ENCODE peak calls at places on chromosomes 16 and 17, in seven cellular contexts. S, O, H, I, Q, Y and J are unnamed samples. For H3K36me3 and H3K9me3, the result is how much of the 10 kb centered on the place peaks cover.

GRCh38 chr17:15945493-15946209 is 721 bp downstream of the ADORA2B start:
- DNase-seq in S (peak), O (peak), H (no peak), I (no peak), Q (no peak), Y (no peak), J (peak)

GRCh38 chr16:51239196-51239595 is 88.1 kb upstream of the SALL1 start:
- DNase-seq in S (no peak), O (no peak), H (no peak), I (no peak), Q (no peak), Y (no peak), J (no peak)

GRCh38 chr17:47611372-47612350 is 38.1 kb upstream of the KPNB1 start:
- DNase-seq in S (no peak), O (no peak), H (no peak), I (no peak), Q (no peak), Y (no peak), J (no peak)

GRCh38 chr17:74457146-74457819 is 9.2 kb upstream of the CD300A start:
- DNase-seq in S (peak), O (peak), H (peak), I (peak), Q (peak), Y (peak), J (no peak)

GRCh38 chr17:79705674-79706073 is 25.1 kb upstream of the ENPP7 start:
- DNase-seq in S (no peak), O (no peak), H (no peak), I (no peak), Q (no peak), Y (no peak), J (no peak)

GRCh38 chr17:17216776-17217175 is 10.6 kb upstream of the PLD6 start:
- DNase-seq in S (no peak), O (no peak), H (no peak), I (no peak), Q (no peak), Y (no peak), J (no peak)

GRCh38 chr16:4655801-4656200 is 31.2 kb downstream of the MGRN1 start:
- DNase-seq in S (no peak), O (no peak), H (no peak), I (no peak), Q (no peak), Y (no peak), J (no peak)

GRCh38 chr17:71519285-71519684 is 601.5 kb upstream of the SOX9 start:
- DNase-seq in S (no peak), O (no peak), H (no peak), I (no peak), Q (no peak), Y (no peak), J (no peak)

GRCh38 chr16:77637939-77638338 is 84.4 kb upstream of the NUDT7 start:
- DNase-seq in S (no peak), O (no peak), H (no peak), I (no peak), Q (no peak), Y (no peak), J (no peak)

GRCh38 chr16:20621406-20621805 is 45.2 kb upstream of the ACSM2B start:
- DNase-seq in S (no peak), O (no peak), H (no peak), I (no peak), Q (no peak), Y (no peak), J (no peak)

GRCh38 chr17:51200295-51200694 is 34.1 kb downstream of the NME2 start:
- DNase-seq in S (no peak), O (no peak), H (no peak), I (no peak), Q (no peak), Y (no peak), J (no peak)

GRCh38 chr17:48211787-48212186 is 104.2 kb downstream of the SNX11 start:
- DNase-seq in S (no peak), O (no peak), H (no peak), I (no peak), Q (no peak), Y (no peak), J (no peak)

GRCh38 chr16:899678-900060 is 71.1 kb downstream of the LMF1 start:
- DNase-seq in S (no peak), O (peak), H (no peak), I (no peak), Q (no peak), Y (no peak), J (no peak)

GRCh38 chr16:11325404-11326083 is 19.7 kb upstream of the RMI2 start:
- DNase-seq in S (no peak), O (no peak), H (no peak), I (no peak), Q (no peak), Y (no peak), J (no peak)

GRCh38 chr17:27259356-27259755 is 34.6 kb upstream of the WSB1 start:
- DNase-seq in S (no peak), O (no peak), H (no peak), I (no peak), Q (no peak), Y (no peak), J (no peak)

GRCh38 chr16:81445143-81445922 is 725 bp downstream of the CMIP start:
- DNase-seq in S (peak), O (peak), H (no peak), I (peak), Q (peak), Y (peak), J (no peak)

GRCh38 chr16:68149596-68149995 is 64.4 kb downstream of the NFATC3 start:
- DNase-seq in S (no peak), O (no peak), H (no peak), I (no peak), Q (no peak), Y (no peak), J (no peak)

GRCh38 chr17:48488548-48489106 is 42.2 kb downstream of the HOXB1 start:
- DNase-seq in S (no peak), O (no peak), H (no peak), I (no peak), Q (no peak), Y (no peak), J (no peak)

GRCh38 chr16:74837056-74837455 is 62.4 kb upstream of the FA2H start:
- DNase-seq in S (no peak), O (no peak), H (no peak), I (peak), Q (no peak), Y (peak), J (no peak)

GRCh38 chr16:31022574-31023251 is 10.6 kb upstream of the STX4 start:
- DNase-seq in S (no peak), O (no peak), H (no peak), I (no peak), Q (no peak), Y (peak), J (no peak)
- H3K27ac ChIP-seq in S (no peak), O (no peak), H (no peak), I (no peak), Q (no peak), Y (peak), J (no peak)

GRCh38 chr16:47695746-47696145 is 234.6 kb downstream of the PHKB start:
- DNase-seq in S (no peak), O (no peak), H (no peak), I (peak), Q (no peak), Y (no peak), J (no peak)

GRCh38 chr16:47697826-47698225 is 236.7 kb downstream of the PHKB start:
- DNase-seq in S (no peak), O (no peak), H (no peak), I (no peak), Q (no peak), Y (no peak), J (no peak)

GRCh38 chr16:47699090-47699489 is 238.0 kb downstream of the PHKB start:
- DNase-seq in S (no peak), O (no peak), H (no peak), I (no peak), Q (no peak), Y (no peak), J (no peak)

GRCh38 chr16:47694543-47694942 is 233.4 kb downstream of the PHKB start:
- DNase-seq in S (peak), O (no peak), H (no peak), I (peak), Q (no peak), Y (no peak), J (no peak)
- H3K36me3 ChIP-seq in S (under half), O (half or more), H (under half), I (under half), Q (under half), Y (under half), J (under half)

DNA sequence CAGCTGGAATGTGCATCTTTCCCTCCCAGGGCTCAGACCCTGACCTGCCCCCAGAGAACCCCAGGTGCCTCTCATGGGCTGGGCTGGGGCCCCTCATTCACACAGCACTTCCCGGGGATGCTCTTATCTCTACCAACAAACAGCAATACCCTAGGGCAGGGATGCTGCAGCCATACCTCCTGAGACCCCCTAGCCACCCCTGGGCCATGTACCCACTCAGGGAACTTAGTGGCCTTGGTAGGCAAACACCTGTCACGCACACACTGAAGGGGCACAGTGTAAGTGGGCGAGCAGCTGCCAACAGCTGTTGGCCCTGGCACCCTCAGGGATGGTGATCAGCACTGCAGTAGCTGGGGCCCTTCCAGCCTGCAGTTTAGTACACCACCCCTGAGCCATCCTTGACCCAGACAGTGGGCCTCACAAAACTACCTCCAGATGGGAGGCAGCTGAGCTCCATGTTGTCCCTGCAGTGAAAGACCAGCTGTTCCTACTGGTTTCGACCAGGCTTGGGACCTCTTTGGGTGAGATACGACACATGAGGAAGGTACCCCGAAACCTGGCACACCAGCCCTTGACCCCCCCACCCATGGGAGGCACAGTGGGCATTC is 1723.6 kb downstream of the TP53TG3F start:
- DNase-seq in S (no peak), O (no peak), H (no peak), I (no peak), Q (no peak), Y (no peak), J (no peak)
- H3K9me3 ChIP-seq in S (under half), O (under half), H (under half), I (under half), Q (under half), Y (under half), J (half or more)

GRCh38 chr17:45244725-45245656 is 16.9 kb downstream of the SPATA32 start:
- DNase-seq in S (no peak), O (no peak), H (no peak), I (no peak), Q (peak), Y (no peak), J (no peak)
- H3K27ac ChIP-seq in S (no peak), O (no peak), H (no peak), I (no peak), Q (no peak), Y (no peak), J (no peak)

GRCh38 chr16:23410176-23410575 is 42.8 kb downstream of the COG7 start:
- DNase-seq in S (no peak), O (no peak), H (no peak), I (no peak), Q (no peak), Y (no peak), J (no peak)
- H3K36me3 ChIP-seq in S (under half), O (half or more), H (under half), I (under half), Q (under half), Y (under half), J (under half)

DNA sequence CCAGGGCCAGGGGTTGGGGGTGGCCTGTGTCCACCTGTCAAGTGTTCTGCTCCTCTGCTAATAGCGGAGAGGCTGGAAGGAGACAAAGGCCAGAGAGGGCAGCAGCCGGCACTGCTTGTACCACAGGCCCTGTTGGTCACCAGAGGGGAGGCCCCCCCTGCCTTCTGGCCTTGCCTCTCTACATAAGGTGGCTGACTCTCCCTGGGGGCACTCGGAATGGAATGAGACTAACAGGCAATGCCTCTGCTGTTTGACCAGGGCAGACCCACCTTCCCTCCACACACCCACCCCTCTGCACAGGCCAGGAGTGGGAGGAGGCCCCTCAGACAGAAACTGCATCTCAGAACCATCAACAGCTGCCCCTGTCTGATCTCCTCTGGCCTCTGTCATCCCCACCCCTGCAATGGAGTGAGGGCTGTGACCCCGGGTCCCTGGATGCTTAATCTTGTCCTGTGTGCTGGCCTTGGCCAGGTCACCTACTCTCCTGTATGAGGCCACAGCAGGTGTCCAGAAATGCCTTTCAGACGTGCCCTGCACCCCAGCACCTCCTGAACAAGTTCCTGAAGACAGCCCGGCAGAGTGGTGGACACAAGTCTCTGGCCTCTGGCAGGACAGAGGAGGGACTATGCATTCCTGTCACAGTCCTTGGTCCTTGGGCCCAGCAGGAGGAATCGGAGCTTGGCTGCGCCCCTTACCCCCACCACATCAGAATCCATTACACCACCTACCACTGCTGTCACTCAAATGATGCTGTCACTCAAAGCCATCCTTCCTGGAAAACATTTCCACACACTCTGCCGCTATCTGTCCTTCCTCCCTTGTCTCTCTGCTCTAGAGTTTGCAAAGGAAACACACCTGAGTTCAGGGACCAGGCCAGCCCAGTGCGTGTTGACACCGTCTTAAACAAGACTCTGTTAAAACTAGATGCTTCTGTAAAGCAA is 107.5 kb upstream of the ZNF750 start:
- DNase-seq in S (no peak), O (peak), H (no peak), I (no peak), Q (no peak), Y (peak), J (no peak)
- H3K9me3 ChIP-seq in S (under half), O (under half), H (half or more), I (under half), Q (under half), Y (under half), J (half or more)

DNA sequence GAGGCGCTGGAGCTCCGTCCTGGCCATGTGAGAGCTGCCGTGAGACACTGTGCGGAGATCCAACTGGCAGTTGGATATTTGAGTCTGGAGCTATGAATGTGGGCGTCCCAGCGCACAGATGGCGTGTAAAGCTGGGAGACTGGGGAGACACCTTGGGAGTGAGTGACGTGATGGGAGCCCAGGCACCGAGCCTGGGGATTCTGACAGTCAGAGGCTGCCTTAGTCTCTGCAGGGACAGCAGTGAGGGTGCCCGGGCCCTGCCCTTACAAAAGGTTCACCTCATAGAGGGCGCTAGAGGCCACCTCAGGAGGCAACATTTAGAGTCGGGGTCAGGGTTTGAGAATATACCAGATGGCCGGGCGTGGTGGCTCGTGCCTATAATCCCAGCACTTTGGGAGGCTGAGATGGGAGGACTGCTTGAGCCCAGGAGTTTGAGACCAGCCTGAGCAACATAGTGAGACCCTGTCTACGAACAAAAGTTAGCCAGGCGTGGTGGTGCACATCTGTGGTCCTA is 194.1 kb upstream of the GSE1 start:
- DNase-seq in S (peak), O (peak), H (no peak), I (no peak), Q (no peak), Y (no peak), J (peak)
- H3K27ac ChIP-seq in S (no peak), O (no peak), H (no peak), I (no peak), Q (no peak), Y (no peak), J (no peak)

GRCh38 chr17:4892499-4893221 is 6.7 kb upstream of the C17orf107 start:
- DNase-seq in S (no peak), O (no peak), H (no peak), I (no peak), Q (no peak), Y (no peak), J (no peak)

GRCh38 chr17:4893272-4893671 is 6.1 kb upstream of the C17orf107 start:
- DNase-seq in S (no peak), O (no peak), H (no peak), I (no peak), Q (no peak), Y (no peak), J (no peak)

GRCh38 chr17:4893721-4894560 is 5.4 kb upstream of the C17orf107 start:
- DNase-seq in S (no peak), O (no peak), H (no peak), I (no peak), Q (no peak), Y (no peak), J (no peak)

GRCh38 chr17:4892063-4892410 is 7.3 kb upstream of the C17orf107 start:
- DNase-seq in S (no peak), O (no peak), H (no peak), I (no peak), Q (no peak), Y (no peak), J (no peak)

DNA sequence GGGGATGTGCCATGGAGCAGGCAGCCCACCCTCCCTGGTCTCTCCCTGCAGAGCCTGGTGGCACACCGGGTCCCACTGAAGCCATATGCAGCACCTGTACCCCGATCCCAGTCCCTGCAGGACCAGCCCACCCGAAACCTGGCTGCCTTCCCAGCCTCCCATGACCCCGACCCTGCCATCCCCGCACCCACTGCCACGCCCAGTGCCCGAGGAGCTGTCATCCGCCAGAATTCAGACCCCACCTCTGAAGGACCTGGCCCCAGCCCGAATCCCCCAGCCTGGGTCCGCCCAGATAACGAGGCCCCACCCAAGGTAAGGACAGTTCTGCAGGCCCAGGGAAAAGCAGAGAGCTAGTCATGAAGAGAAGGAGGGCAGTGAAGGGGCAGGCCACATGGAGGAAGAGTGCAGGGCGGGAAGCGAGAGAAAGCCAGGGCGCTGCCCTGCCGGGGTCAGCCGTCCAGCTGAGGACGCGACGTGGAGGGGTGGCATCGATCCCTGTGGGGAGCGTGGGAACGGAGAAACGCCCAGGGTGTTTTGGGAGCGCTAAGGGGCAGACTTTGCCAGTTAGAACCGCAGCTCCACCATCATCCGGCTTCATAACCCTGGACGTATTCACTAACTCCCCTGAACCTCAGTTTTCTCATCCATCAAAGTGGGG is 7.8 kb upstream of the C17orf107 start:
- DNase-seq in S (no peak), O (no peak), H (no peak), I (no peak), Q (no peak), Y (no peak), J (no peak)
- H3K36me3 ChIP-seq in S (under half), O (half or more), H (half or more), I (under half), Q (under half), Y (under half), J (under half)

GRCh38 chr17:5179003-5179402 is 12.7 kb downstream of the ZNF594 start:
- DNase-seq in S (no peak), O (no peak), H (no peak), I (no peak), Q (no peak), Y (no peak), J (no peak)

GRCh38 chr17:5183410-5183793 is 8.3 kb downstream of the ZNF594 start:
- DNase-seq in S (no peak), O (no peak), H (no peak), I (no peak), Q (no peak), Y (no peak), J (no peak)

GRCh38 chr17:5182597-5183409 is 8.9 kb downstream of the ZNF594 start:
- DNase-seq in S (no peak), O (no peak), H (no peak), I (no peak), Q (no peak), Y (no peak), J (no peak)

GRCh38 chr17:5181509-5182305 is 10.0 kb downstream of the ZNF594 start:
- DNase-seq in S (no peak), O (no peak), H (no peak), I (no peak), Q (no peak), Y (no peak), J (no peak)

DNA sequence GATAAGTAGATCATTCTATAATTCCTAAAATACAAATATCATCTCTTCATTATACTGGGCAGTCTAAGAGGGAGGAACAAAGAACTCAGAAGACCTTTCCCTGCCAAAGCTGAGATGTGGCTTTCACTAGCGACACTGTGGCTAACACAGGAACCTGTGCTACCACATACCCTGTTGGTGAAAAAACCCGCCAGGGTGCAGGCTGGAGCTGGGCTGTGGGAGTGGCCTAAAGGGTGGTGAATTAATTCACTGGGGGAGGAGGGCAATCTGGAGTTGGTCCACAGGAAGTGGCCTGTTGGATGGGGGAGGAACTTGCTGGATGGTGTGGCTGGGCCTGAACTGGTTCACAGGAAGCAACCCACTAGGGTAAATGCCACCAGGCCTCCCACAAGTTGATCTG is 7.4 kb downstream of the ZNF594 start:
- DNase-seq in S (no peak), O (no peak), H (no peak), I (no peak), Q (peak), Y (no peak), J (no peak)
- H3K9me3 ChIP-seq in S (half or more), O (half or more), H (half or more), I (under half), Q (under half), Y (under half), J (half or more)